ENCODE peak calls at places on chromosome 1, in four cellular contexts. One of them, this sample, is unnamed.
A peak's percentile ranks its signal among the peaks of the same experiment; 100 is the strongest.

GRCh38 chr1:6734579-6735397 is 33.2 kb upstream of the DNAJC11 start:
- DNase-seq in GM12878: no peak
- DNase-seq in HepG2: no peak
- DNase-seq in K562: no peak
- DNase-seq in this sample: no peak

GRCh38 chr1:115977481-115978258 is 1.4 kb downstream of the SLC22A15 start:
- DNase-seq in K562: no peak
- DNase-seq in GM12878: no peak
- DNase-seq in HepG2: peak; percentile 49
- DNase-seq in this sample: no peak

GRCh38 chr1:4019606-4020331 is 119.7 kb upstream of the C1orf174 start:
- DNase-seq in HepG2: no peak
- DNase-seq in GM12878: no peak
- DNase-seq in K562: no peak
- DNase-seq in this sample: no peak

GRCh38 chr1:229025576-229025975 is 245.3 kb upstream of the RAB4A start:
- DNase-seq in HepG2: no peak
- DNase-seq in GM12878: no peak
- DNase-seq in K562: no peak
- DNase-seq in this sample: no peak

GRCh38 chr1:231165371-231165770 is 3.5 kb downstream of the TRIM67 start:
- DNase-seq in HepG2: no peak
- DNase-seq in K562: no peak
- DNase-seq in GM12878: no peak
- DNase-seq in this sample: no peak

GRCh38 chr1:178885869-178886268 is 15.0 kb upstream of the ANGPTL1 start:
- DNase-seq in GM12878: no peak
- DNase-seq in HepG2: no peak
- DNase-seq in K562: no peak
- DNase-seq in this sample: no peak

GRCh38 chr1:167469280-167469965 is 48.9 kb downstream of the CD247 start:
- DNase-seq in GM12878: no peak
- DNase-seq in K562: no peak
- DNase-seq in HepG2: no peak
- DNase-seq in this sample: no peak

GRCh38 chr1:117466761-117467160 is 99.5 kb downstream of the MAN1A2 start:
- DNase-seq in HepG2: no peak
- DNase-seq in K562: no peak
- DNase-seq in GM12878: no peak
- DNase-seq in this sample: no peak

GRCh38 chr1:2834146-2834475 is 32.6 kb upstream of the TTC34 start:
- DNase-seq in HepG2: no peak
- DNase-seq in K562: no peak
- DNase-seq in GM12878: no peak
- DNase-seq in this sample: no peak

GRCh38 chr1:228020686-228021525 is 14.1 kb downstream of the WNT3A start:
- DNase-seq in GM12878: no peak
- DNase-seq in K562: no peak
- DNase-seq in HepG2: no peak
- DNase-seq in this sample: peak; percentile 9
- TF ChIP-seq CREM in GM12878: no peak
- TF ChIP-seq CREM in K562: no peak
- TF ChIP-seq CREM in HepG2: no peak
- TF ChIP-seq CREM in this sample: no peak

GRCh38 chr1:1074631-1075147 is 583 bp upstream of the RNF223 start:
- DNase-seq in K562: no peak
- DNase-seq in HepG2: no peak
- DNase-seq in GM12878: no peak
- DNase-seq in this sample: no peak
- TF ChIP-seq TCF7 in K562: no peak
- TF ChIP-seq TCF7 in HepG2: no peak
- TF ChIP-seq TCF7 in GM12878: no peak
- TF ChIP-seq TCF7 in this sample: no peak

GRCh38 chr1:59391216-59392179 is 94.6 kb downstream of the FGGY start:
- DNase-seq in GM12878: no peak
- DNase-seq in K562: no peak
- DNase-seq in HepG2: no peak
- DNase-seq in this sample: no peak

GRCh38 chr1:59396387-59396786 is 99.5 kb downstream of the FGGY start:
- DNase-seq in K562: no peak
- DNase-seq in GM12878: no peak
- DNase-seq in HepG2: no peak
- DNase-seq in this sample: no peak

GRCh38 chr1:59390307-59390706 is 93.4 kb downstream of the FGGY start:
- DNase-seq in HepG2: no peak
- DNase-seq in K562: no peak
- DNase-seq in GM12878: no peak
- DNase-seq in this sample: no peak

GRCh38 chr1:59394706-59395417 is 98.0 kb downstream of the FGGY start:
- DNase-seq in HepG2: no peak
- DNase-seq in K562: no peak
- DNase-seq in GM12878: no peak
- DNase-seq in this sample: no peak

DNA sequence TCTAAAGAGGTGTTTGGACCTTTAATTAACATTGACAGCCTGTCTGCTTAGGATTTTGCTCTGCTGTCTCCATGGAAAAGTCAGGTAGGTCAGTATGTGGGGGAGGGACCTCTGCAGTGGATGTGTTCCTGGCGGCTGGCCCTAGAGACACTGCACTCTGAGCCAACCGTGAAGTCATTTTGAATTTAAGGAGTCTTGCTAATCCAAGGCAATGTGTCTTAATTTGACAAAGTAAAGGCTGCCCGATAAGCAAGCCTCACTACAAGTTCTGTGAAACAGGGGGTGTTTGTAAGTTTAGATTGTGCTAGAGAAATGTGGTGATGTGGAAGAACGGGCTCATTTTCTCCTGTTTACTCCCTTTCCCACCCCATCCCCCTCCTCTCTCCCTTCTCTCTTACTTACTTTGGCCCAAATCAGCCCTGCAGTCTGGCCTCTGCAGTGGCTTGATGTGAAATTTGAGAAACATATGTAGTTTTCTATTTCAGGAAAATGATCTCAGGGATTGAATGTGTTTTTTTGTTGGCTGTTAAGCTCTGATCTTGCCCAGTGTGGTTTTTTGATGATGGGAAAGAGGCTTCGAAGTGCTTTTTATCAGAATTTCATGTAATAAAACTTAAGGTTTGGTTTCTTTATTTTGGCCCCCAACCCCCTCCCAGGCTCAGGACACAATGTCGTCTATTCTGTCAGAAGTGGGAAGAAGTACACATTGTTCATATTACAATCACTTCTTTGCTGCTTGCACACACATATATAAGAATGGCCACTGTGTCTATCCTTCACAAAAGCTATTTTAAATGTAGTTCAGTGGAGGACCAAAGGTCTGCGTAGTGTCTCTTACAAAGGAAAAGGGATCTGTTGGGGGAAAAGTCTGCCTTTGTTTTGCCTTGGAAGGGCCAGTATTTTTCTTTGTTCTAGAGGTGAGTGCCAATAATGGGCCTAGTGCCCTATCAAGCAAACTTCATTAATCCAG is 96.6 kb downstream of the FGGY start:
- DNase-seq in K562: peak; percentile 16
- DNase-seq in GM12878: no peak
- DNase-seq in HepG2: peak; percentile 50
- DNase-seq in this sample: no peak
- TF ChIP-seq CREM in K562: no peak
- TF ChIP-seq CREM in GM12878: no peak
- TF ChIP-seq CREM in HepG2: no peak
- TF ChIP-seq CREM in this sample: no peak

GRCh38 chr1:183577897-183578470 is 12.3 kb downstream of the NCF2 start:
- DNase-seq in K562: no peak
- DNase-seq in HepG2: no peak
- DNase-seq in GM12878: no peak
- DNase-seq in this sample: no peak

GRCh38 chr1:183583466-183583865 is 6.8 kb downstream of the NCF2 start:
- DNase-seq in HepG2: no peak
- DNase-seq in K562: no peak
- DNase-seq in GM12878: no peak
- DNase-seq in this sample: no peak

GRCh38 chr1:183578846-183579245 is 11.4 kb downstream of the NCF2 start:
- DNase-seq in GM12878: no peak
- DNase-seq in HepG2: no peak
- DNase-seq in K562: no peak
- DNase-seq in this sample: no peak

GRCh38 chr1:183582021-183582746 is 8.1 kb downstream of the NCF2 start:
- DNase-seq in K562: no peak
- DNase-seq in HepG2: no peak
- DNase-seq in GM12878: no peak
- DNase-seq in this sample: no peak

GRCh38 chr1:183580281-183580682 is 10.0 kb downstream of the NCF2 start:
- DNase-seq in K562: peak; percentile 30
- DNase-seq in GM12878: no peak
- DNase-seq in HepG2: no peak
- DNase-seq in this sample: no peak
- TF ChIP-seq TCF7 in K562: no peak
- TF ChIP-seq TCF7 in GM12878: no peak
- TF ChIP-seq TCF7 in HepG2: no peak
- TF ChIP-seq TCF7 in this sample: no peak

DNA sequence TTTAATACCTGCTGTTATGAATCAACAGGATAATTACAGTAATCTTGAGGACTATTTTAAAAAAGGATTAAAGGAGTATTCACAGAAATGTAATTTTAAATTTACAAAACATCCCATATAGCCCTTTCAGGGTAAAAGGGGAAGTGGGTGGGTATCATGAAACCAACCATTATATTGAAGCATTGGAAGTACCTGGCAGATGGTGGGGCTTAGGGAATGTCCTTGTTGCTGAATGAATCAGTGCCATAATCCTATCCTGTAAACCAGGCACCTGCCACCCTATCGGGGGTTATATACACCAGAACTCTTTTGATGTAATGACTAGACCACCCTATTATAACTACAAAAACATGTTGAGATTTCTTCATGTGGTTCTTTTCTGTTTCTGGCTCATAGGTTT is 30.4 kb downstream of the CDC14A start:
- DNase-seq in GM12878: no peak
- DNase-seq in K562: no peak
- DNase-seq in HepG2: no peak
- DNase-seq in this sample: no peak
- TF ChIP-seq CREM in GM12878: no peak
- TF ChIP-seq CREM in K562: no peak
- TF ChIP-seq CREM in HepG2: no peak
- TF ChIP-seq CREM in this sample: no peak

GRCh38 chr1:22747021-22747734 is 36.5 kb downstream of the EPHB2 start:
- DNase-seq in GM12878: no peak
- DNase-seq in HepG2: no peak
- DNase-seq in K562: no peak
- DNase-seq in this sample: no peak
- TF ChIP-seq TCF7 in GM12878: no peak
- TF ChIP-seq TCF7 in HepG2: no peak
- TF ChIP-seq TCF7 in K562: no peak
- TF ChIP-seq TCF7 in this sample: no peak

DNA sequence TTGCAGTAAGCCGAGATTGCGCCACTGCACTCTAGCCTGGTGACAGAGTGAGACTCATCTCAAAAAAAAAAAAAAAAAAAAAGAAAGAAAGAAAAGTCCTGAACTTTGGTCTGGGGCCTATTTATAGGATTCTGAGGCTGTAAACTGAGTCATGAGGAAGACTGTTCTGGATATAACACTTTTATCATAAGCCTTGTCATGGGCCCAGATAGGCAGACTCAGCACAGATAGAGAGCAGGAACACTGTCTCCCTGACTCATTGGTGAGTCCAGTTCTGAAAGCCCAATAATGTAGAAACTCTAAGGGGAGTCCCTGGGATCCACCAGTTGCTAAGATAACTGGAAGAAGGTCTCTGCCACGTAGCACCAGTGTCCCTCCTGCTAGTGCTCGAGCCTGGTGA is 43.7 kb downstream of the LPAR3 start:
- DNase-seq in GM12878: no peak
- DNase-seq in K562: no peak
- DNase-seq in HepG2: no peak
- DNase-seq in this sample: no peak
- TF ChIP-seq CREM in GM12878: no peak
- TF ChIP-seq CREM in K562: no peak
- TF ChIP-seq CREM in HepG2: no peak
- TF ChIP-seq CREM in this sample: no peak

DNA sequence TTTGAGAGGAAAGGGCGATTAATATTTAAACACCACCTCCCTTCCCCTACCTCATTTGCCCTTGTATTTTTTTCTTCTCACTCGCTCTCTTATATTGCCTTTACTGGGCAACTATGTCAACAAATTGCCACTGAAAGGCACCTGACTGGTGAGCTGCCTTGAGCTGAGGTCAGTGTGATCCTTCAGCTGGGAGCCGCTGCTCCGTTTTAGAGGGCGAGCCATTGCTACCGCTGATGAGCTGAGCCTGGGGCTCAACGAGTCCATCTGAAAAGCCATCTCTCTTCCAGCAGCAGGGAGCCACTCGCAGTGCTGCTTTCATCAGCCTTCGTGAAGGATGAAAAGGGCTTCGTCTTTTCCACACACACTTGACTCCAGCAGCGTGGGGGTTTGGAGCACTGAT is 108.0 kb upstream of the KIF26B start:
- DNase-seq in GM12878: no peak
- DNase-seq in HepG2: no peak
- DNase-seq in K562: no peak
- DNase-seq in this sample: peak; percentile 25
- TF ChIP-seq TCF7 in GM12878: no peak
- TF ChIP-seq TCF7 in HepG2: no peak
- TF ChIP-seq TCF7 in K562: no peak
- TF ChIP-seq TCF7 in this sample: no peak